ENCODE peak calls at places on chromosome 20, in six cellular contexts. One of them, this sample, is unnamed.

GRCh38 chr20:59831024-59831900 is 102.2 kb downstream of the SYCP2 start:
- DNase-seq in ascending aorta: peak; percentile 52
- DNase-seq in gastrocnemius medialis: no peak
- DNase-seq in effector memory CD4-positive, alpha-beta T cell: no peak
- DNase-seq in fibroblast of lung: no peak
- DNase-seq in uterus: no peak
- DNase-seq in this sample: no peak

GRCh38 chr20:39067526-39068216 is 105.5 kb downstream of the DHX35 start:
- DNase-seq in gastrocnemius medialis: no peak
- DNase-seq in ascending aorta: no peak
- DNase-seq in uterus: no peak
- DNase-seq in effector memory CD4-positive, alpha-beta T cell: no peak
- DNase-seq in fibroblast of lung: peak; percentile 84
- DNase-seq in this sample: peak; percentile 6

GRCh38 chr20:48143435-48144081 is 358.3 kb upstream of the SULF2 start:
- DNase-seq in fibroblast of lung: no peak
- DNase-seq in gastrocnemius medialis: no peak
- DNase-seq in ascending aorta: no peak
- DNase-seq in effector memory CD4-positive, alpha-beta T cell: no peak
- DNase-seq in uterus: no peak
- DNase-seq in this sample: no peak

GRCh38 chr20:48128436-48128835 is 343.2 kb upstream of the SULF2 start:
- DNase-seq in ascending aorta: no peak
- DNase-seq in uterus: no peak
- DNase-seq in gastrocnemius medialis: no peak
- DNase-seq in effector memory CD4-positive, alpha-beta T cell: no peak
- DNase-seq in fibroblast of lung: no peak
- DNase-seq in this sample: no peak

GRCh38 chr20:77231-77630 is 10.2 kb upstream of the DEFB125 start:
- DNase-seq in gastrocnemius medialis: no peak
- DNase-seq in fibroblast of lung: no peak
- DNase-seq in effector memory CD4-positive, alpha-beta T cell: no peak
- DNase-seq in ascending aorta: no peak
- DNase-seq in uterus: no peak
- DNase-seq in this sample: no peak

GRCh38 chr20:36606171-36607116 is 865 bp downstream of the RAB5IF start:
- DNase-seq in effector memory CD4-positive, alpha-beta T cell: no peak
- DNase-seq in fibroblast of lung: peak; percentile 39
- DNase-seq in ascending aorta: no peak
- DNase-seq in gastrocnemius medialis: peak; percentile 67
- DNase-seq in uterus: no peak
- DNase-seq in this sample: peak; percentile 60

GRCh38 chr20:19817017-19817416 is 59.0 kb downstream of the RIN2 start:
- DNase-seq in ascending aorta: no peak
- DNase-seq in effector memory CD4-positive, alpha-beta T cell: no peak
- DNase-seq in gastrocnemius medialis: no peak
- DNase-seq in uterus: peak; percentile 61
- DNase-seq in fibroblast of lung: peak; percentile 54
- DNase-seq in this sample: peak; percentile 88

GRCh38 chr20:13492001-13492480 is 146.7 kb downstream of the TASP1 start:
- DNase-seq in fibroblast of lung: peak; percentile 82
- DNase-seq in gastrocnemius medialis: peak; percentile 53
- DNase-seq in uterus: peak; percentile 23
- DNase-seq in effector memory CD4-positive, alpha-beta T cell: no peak
- DNase-seq in ascending aorta: peak; percentile 73
- DNase-seq in this sample: peak; percentile 90

GRCh38 chr20:59777321-59777705 is 156.1 kb downstream of the SYCP2 start:
- DNase-seq in gastrocnemius medialis: no peak
- DNase-seq in uterus: no peak
- DNase-seq in fibroblast of lung: no peak
- DNase-seq in ascending aorta: no peak
- DNase-seq in effector memory CD4-positive, alpha-beta T cell: no peak
- DNase-seq in this sample: no peak

GRCh38 chr20:21511485-21511849 is 2.4 kb downstream of the NKX2-2 start:
- DNase-seq in effector memory CD4-positive, alpha-beta T cell: no peak
- DNase-seq in ascending aorta: no peak
- DNase-seq in fibroblast of lung: no peak
- DNase-seq in gastrocnemius medialis: no peak
- DNase-seq in uterus: no peak
- DNase-seq in this sample: no peak

GRCh38 chr20:24370911-24371695 is 98.3 kb upstream of the SYNDIG1 start:
- DNase-seq in ascending aorta: peak; percentile 41
- DNase-seq in fibroblast of lung: no peak
- DNase-seq in gastrocnemius medialis: no peak
- DNase-seq in effector memory CD4-positive, alpha-beta T cell: no peak
- DNase-seq in uterus: no peak
- DNase-seq in this sample: no peak

GRCh38 chr20:1449370-1449769 is 17.3 kb downstream of the NSFL1C start:
- DNase-seq in gastrocnemius medialis: no peak
- DNase-seq in ascending aorta: no peak
- DNase-seq in fibroblast of lung: no peak
- DNase-seq in effector memory CD4-positive, alpha-beta T cell: no peak
- DNase-seq in uterus: no peak
- DNase-seq in this sample: no peak

GRCh38 chr20:297925-298754 is 770 bp downstream of the ZCCHC3 start:
- DNase-seq in effector memory CD4-positive, alpha-beta T cell: peak; percentile 25
- DNase-seq in uterus: peak; percentile 45
- DNase-seq in fibroblast of lung: peak; percentile 74
- DNase-seq in ascending aorta: peak; percentile 75
- DNase-seq in gastrocnemius medialis: peak; percentile 61
- DNase-seq in this sample: peak; percentile 77

GRCh38 chr20:61936701-61937131 is 129.0 kb downstream of the TAF4 start:
- DNase-seq in uterus: no peak
- DNase-seq in effector memory CD4-positive, alpha-beta T cell: no peak
- DNase-seq in ascending aorta: no peak
- DNase-seq in gastrocnemius medialis: peak; percentile 4
- DNase-seq in fibroblast of lung: no peak
- DNase-seq in this sample: no peak

GRCh38 chr20:10023911-10024310 is 10.9 kb upstream of the ANKEF1 start:
- DNase-seq in gastrocnemius medialis: no peak
- DNase-seq in fibroblast of lung: no peak
- DNase-seq in uterus: no peak
- DNase-seq in ascending aorta: no peak
- DNase-seq in effector memory CD4-positive, alpha-beta T cell: no peak
- DNase-seq in this sample: no peak

DNA sequence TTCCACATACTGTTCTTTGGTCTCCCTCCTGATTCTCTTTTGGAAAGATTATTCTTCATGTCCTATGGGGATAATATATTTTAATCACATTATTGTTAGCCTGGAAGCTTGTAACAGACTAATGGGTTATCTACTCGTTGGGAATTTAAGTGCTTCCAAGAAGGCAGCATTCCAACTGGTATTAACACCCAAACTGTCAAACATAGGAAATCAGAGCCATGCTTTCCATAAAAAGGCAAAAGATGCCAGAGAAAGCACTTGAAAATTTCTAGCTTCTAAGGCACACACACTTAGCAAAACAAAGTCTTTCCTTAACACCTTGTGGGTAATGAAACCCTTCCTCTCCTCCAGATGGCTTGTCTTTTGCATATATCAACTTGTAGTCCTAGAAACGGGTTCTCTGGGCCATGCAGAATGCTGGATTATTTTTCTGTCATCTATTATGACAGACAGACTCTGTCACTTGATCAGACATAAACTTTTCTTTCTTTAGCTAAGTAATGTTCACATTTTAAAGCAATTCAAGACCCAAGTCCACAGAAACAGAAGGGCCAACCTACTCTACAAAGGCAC is 41.5 kb downstream of the B4GALT5 start:
- DNase-seq in fibroblast of lung: no peak
- DNase-seq in gastrocnemius medialis: no peak
- DNase-seq in ascending aorta: no peak
- DNase-seq in uterus: no peak
- DNase-seq in effector memory CD4-positive, alpha-beta T cell: no peak
- DNase-seq in this sample: no peak
- H3K4me3 ChIP-seq in fibroblast of lung: no peak overlapping the region
- H3K4me3 ChIP-seq in gastrocnemius medialis: no peak overlapping the region
- H3K4me3 ChIP-seq in ascending aorta: no peak overlapping the region
- H3K4me3 ChIP-seq in uterus: no peak overlapping the region
- H3K4me3 ChIP-seq in effector memory CD4-positive, alpha-beta T cell: no peak overlapping the region
- H3K4me3 ChIP-seq in this sample: no peak overlapping the region

DNA sequence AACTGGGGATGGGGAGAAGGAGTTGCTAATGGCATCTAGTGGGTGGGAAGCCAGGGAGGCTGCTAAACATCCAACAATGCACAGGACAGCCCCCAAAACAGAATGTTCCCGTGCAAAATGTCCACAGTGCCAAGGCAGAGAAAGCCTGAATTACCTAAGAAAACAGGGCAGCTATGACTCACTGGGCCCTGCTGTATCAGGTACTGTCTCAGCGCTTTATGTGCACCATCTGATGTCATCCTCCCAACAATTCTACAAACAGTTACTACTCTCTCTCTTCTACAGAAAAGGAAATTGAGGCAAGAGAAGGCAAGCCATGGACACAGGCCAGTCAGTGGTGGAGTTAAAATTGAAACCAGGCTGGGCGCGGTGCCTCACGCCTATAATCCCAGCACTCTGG is 3.1 kb downstream of the YTHDF1 start:
- DNase-seq in effector memory CD4-positive, alpha-beta T cell: no peak
- DNase-seq in ascending aorta: no peak
- DNase-seq in uterus: no peak
- DNase-seq in gastrocnemius medialis: no peak
- DNase-seq in fibroblast of lung: no peak
- DNase-seq in this sample: no peak
- H3K4me3 ChIP-seq in effector memory CD4-positive, alpha-beta T cell: no peak overlapping the region
- H3K4me3 ChIP-seq in ascending aorta: no peak overlapping the region
- H3K4me3 ChIP-seq in uterus: no peak overlapping the region
- H3K4me3 ChIP-seq in gastrocnemius medialis: no peak overlapping the region
- H3K4me3 ChIP-seq in fibroblast of lung: no peak overlapping the region
- H3K4me3 ChIP-seq in this sample: no peak overlapping the region

GRCh38 chr20:44961868-44962267 is 1.7 kb upstream of the TOMM34 start:
- DNase-seq in gastrocnemius medialis: no peak
- DNase-seq in effector memory CD4-positive, alpha-beta T cell: no peak
- DNase-seq in ascending aorta: no peak
- DNase-seq in fibroblast of lung: no peak
- DNase-seq in uterus: no peak
- DNase-seq in this sample: peak; percentile 63

GRCh38 chr20:44959082-44959895 is 908 bp downstream of the TOMM34 start:
- DNase-seq in gastrocnemius medialis: no peak
- DNase-seq in ascending aorta: peak; percentile 75
- DNase-seq in fibroblast of lung: peak; percentile 50
- DNase-seq in effector memory CD4-positive, alpha-beta T cell: no peak
- DNase-seq in uterus: no peak
- DNase-seq in this sample: peak; percentile 51

GRCh38 chr20:44962483-44962882 is 2.3 kb upstream of the TOMM34 start:
- DNase-seq in ascending aorta: no peak
- DNase-seq in gastrocnemius medialis: no peak
- DNase-seq in fibroblast of lung: no peak
- DNase-seq in effector memory CD4-positive, alpha-beta T cell: no peak
- DNase-seq in uterus: no peak
- DNase-seq in this sample: no peak

GRCh38 chr20:44959896-44960852 is at the start of gene TOMM34:
- DNase-seq in ascending aorta: peak; percentile 97
- DNase-seq in uterus: peak; percentile 92
- DNase-seq in effector memory CD4-positive, alpha-beta T cell: peak; percentile 90
- DNase-seq in fibroblast of lung: peak; percentile 88
- DNase-seq in gastrocnemius medialis: peak; percentile 91
- DNase-seq in this sample: peak; percentile 91

DNA sequence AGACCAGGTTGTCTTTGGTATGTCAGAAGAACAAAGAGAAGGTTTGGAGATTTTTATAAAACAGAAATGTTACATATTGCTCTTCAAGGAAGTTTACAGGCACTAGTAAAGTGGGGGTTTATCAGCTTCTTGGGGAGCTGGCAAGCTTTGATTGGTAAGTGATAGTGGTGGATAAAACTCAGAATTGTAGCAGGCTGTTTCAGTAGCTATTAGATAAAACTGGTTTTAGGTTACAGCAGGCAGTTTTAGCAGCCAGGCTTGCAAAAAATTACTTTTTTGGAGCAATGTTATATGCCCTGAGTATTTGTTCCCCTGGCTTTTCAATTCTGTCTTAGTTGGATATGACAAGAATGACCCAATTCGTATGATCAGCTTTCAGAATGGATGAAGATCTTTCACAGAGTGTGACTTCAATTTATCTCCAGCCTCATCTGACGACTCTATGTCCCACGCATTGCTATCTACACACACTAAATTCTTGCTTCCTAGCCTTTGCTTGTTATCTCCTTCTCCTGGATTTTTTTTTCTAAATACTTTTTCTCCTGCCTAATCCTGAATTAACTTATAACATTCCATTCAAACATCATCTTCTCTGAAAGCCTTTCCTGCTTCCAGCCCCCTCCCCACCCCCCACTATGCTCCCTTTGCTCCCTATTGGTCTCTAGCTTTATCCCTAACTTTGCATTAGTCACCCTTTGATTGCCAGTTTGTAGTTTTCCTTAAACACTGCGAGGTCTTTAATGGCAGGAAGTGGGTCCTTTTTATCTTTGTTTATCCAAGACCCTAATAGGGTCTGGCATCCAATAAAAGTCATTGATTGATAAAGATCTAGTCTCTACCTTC is 1.0 kb upstream of the TOMM34 start:
- DNase-seq in gastrocnemius medialis: no peak
- DNase-seq in effector memory CD4-positive, alpha-beta T cell: no peak
- DNase-seq in uterus: no peak
- DNase-seq in ascending aorta: no peak
- DNase-seq in fibroblast of lung: no peak
- DNase-seq in this sample: no peak
- H3K4me3 ChIP-seq in gastrocnemius medialis: peak overlapping the region; percentile 84
- H3K4me3 ChIP-seq in effector memory CD4-positive, alpha-beta T cell: no peak overlapping the region
- H3K4me3 ChIP-seq in uterus: no peak overlapping the region
- H3K4me3 ChIP-seq in ascending aorta: peak overlapping the region; percentile 79
- H3K4me3 ChIP-seq in fibroblast of lung: no peak overlapping the region
- H3K4me3 ChIP-seq in this sample: no peak overlapping the region

GRCh38 chr20:44598413-44599290 is 16.3 kb downstream of the PKIG start:
- DNase-seq in ascending aorta: no peak
- DNase-seq in gastrocnemius medialis: peak; percentile 31
- DNase-seq in fibroblast of lung: peak; percentile 28
- DNase-seq in uterus: peak; percentile 50
- DNase-seq in effector memory CD4-positive, alpha-beta T cell: no peak
- DNase-seq in this sample: peak; percentile 67

GRCh38 chr20:44597516-44597915 is 15.1 kb downstream of the PKIG start:
- DNase-seq in ascending aorta: no peak
- DNase-seq in uterus: no peak
- DNase-seq in gastrocnemius medialis: no peak
- DNase-seq in effector memory CD4-positive, alpha-beta T cell: no peak
- DNase-seq in fibroblast of lung: no peak
- DNase-seq in this sample: no peak

GRCh38 chr20:44596876-44597275 is 14.5 kb downstream of the PKIG start:
- DNase-seq in ascending aorta: no peak
- DNase-seq in fibroblast of lung: no peak
- DNase-seq in effector memory CD4-positive, alpha-beta T cell: no peak
- DNase-seq in uterus: no peak
- DNase-seq in gastrocnemius medialis: no peak
- DNase-seq in this sample: no peak

GRCh38 chr20:44599715-44600114 is 17.3 kb downstream of the PKIG start:
- DNase-seq in gastrocnemius medialis: no peak
- DNase-seq in fibroblast of lung: no peak
- DNase-seq in effector memory CD4-positive, alpha-beta T cell: no peak
- DNase-seq in ascending aorta: no peak
- DNase-seq in uterus: no peak
- DNase-seq in this sample: no peak

DNA sequence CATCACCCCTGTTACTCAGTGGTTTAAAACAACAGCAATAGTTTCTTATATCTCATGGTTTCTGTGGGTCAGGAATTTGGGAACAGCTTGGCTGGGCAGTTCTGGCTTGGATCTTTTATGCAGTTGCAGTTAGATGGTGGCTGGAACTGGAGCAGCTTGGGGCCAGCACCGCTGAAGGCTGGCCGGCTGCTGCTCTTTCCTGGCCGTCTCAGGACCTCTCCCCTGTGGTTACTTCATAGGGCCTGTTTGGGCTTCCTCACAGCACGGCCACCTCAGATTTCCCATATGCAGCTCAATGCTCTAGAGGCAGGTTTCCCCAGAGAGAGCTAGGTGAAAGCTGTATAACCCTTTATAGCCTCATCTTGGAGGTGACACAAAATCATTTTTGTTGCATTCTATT is 15.6 kb downstream of the PKIG start:
- DNase-seq in effector memory CD4-positive, alpha-beta T cell: no peak
- DNase-seq in gastrocnemius medialis: peak; percentile 17
- DNase-seq in fibroblast of lung: no peak
- DNase-seq in uterus: no peak
- DNase-seq in ascending aorta: no peak
- DNase-seq in this sample: no peak
- H3K4me3 ChIP-seq in effector memory CD4-positive, alpha-beta T cell: no peak overlapping the region
- H3K4me3 ChIP-seq in gastrocnemius medialis: no peak overlapping the region
- H3K4me3 ChIP-seq in fibroblast of lung: no peak overlapping the region
- H3K4me3 ChIP-seq in uterus: no peak overlapping the region
- H3K4me3 ChIP-seq in ascending aorta: no peak overlapping the region
- H3K4me3 ChIP-seq in this sample: no peak overlapping the region

This sample was measured in cardiac fibroblast.